ENCODE peak calls at places on chromosomes 16 and 17, in seven cellular contexts. U is RPMI8226; W is stimulated activated CD4-positive, alpha-beta T cell treated with anti-CD3 and anti-CD28 coated beads, Interleukin-12 subunit alpha, Interleukin-12 subunit beta, amount 100 ng/mL, for 48 hours; R is HuH-7; X is nephron progenitor cell; A is tibial nerve; L is germinal center. O is an unnamed sample.
A peak's percentile ranks its signal among the peaks of the same experiment; 100 is the strongest.

GRCh38 chr17:67629963-67630320 is 87.8 kb upstream of the NOL11 start:
- DNase-seq in U (peak; percentile 41), W (no peak), R (no peak), X (no peak), A (no peak), L (peak; percentile 27), O (peak; percentile 20)

GRCh38 chr17:75034236-75034908 is 12.4 kb downstream of the ATP5PD start:
- DNase-seq in U (peak; percentile 95), W (peak; percentile 89), R (peak; percentile 62), X (peak; percentile 92), A (peak; percentile 95), L (peak; percentile 65), O (peak; percentile 89)

GRCh38 chr16:89136931-89137330 is 34.6 kb upstream of the CDH15 start:
- DNase-seq in U (no peak), W (no peak), R (no peak), X (no peak), A (no peak), L (no peak), O (no peak)

GRCh38 chr16:10085078-10085798 is 97.0 kb downstream of the GRIN2A start:
- DNase-seq in U (no peak), W (no peak), R (no peak), X (no peak), A (no peak), L (no peak), O (no peak)

GRCh38 chr17:39092672-39093250 is 58.7 kb downstream of the PLXDC1 start:
- DNase-seq in U (no peak), W (no peak), R (no peak), X (no peak), A (no peak), L (no peak), O (no peak)

GRCh38 chr16:27322858-27323780 is 9.3 kb downstream of the IL4R start:
- DNase-seq in U (no peak), W (no peak), R (peak; percentile 49), X (no peak), A (no peak), L (no peak), O (no peak)

GRCh38 chr17:81510798-81511549 is 1.6 kb downstream of the ACTG1 start:
- DNase-seq in U (no peak), W (no peak), R (no peak), X (no peak), A (no peak), L (no peak), O (peak; percentile 10)

GRCh38 chr17:81427446-81428120 is 32.3 kb downstream of the BAHCC1 start:
- DNase-seq in U (no peak), W (no peak), R (no peak), X (no peak), A (no peak), L (no peak), O (no peak)

GRCh38 chr16:66120656-66121055 is 245.8 kb upstream of the CDH5 start:
- DNase-seq in U (no peak), W (no peak), R (no peak), X (no peak), A (no peak), L (no peak), O (no peak)

GRCh38 chr16:66408181-66409048 is 18.7 kb upstream of the BEAN1 start:
- DNase-seq in U (peak; percentile 70), W (no peak), R (no peak), X (no peak), A (no peak), L (no peak), O (peak; percentile 72)

GRCh38 chr16:15524966-15525365 is 90.6 kb downstream of the BMERB1 start:
- DNase-seq in U (no peak), W (no peak), R (no peak), X (no peak), A (no peak), L (no peak), O (no peak)

GRCh38 chr16:58515871-58516767 is 802 bp downstream of the SETD6 start:
- DNase-seq in U (peak; percentile 90), W (peak; percentile 28), R (peak; percentile 34), X (peak; percentile 33), A (no peak), L (peak; percentile 89), O (peak; percentile 84)

GRCh38 chr16:24516900-24517669 is 22.3 kb upstream of the RBBP6 start:
- DNase-seq in U (peak; percentile 88), W (peak; percentile 65), R (peak; percentile 70), X (peak; percentile 79), A (peak; percentile 91), L (peak; percentile 64), O (peak; percentile 82)

GRCh38 chr16:89507219-89507833 is 877 bp upstream of the SPG7 start:
- DNase-seq in U (no peak), W (no peak), R (no peak), X (no peak), A (no peak), L (no peak), O (no peak)

GRCh38 chr17:75704963-75705875 is 16.0 kb upstream of the ITGB4 start:
- DNase-seq in U (no peak), W (no peak), R (no peak), X (no peak), A (no peak), L (no peak), O (no peak)

GRCh38 chr16:84982434-84982833 is 28.9 kb downstream of the ZDHHC7 start:
- DNase-seq in U (no peak), W (no peak), R (no peak), X (no peak), A (no peak), L (no peak), O (no peak)

GRCh38 chr17:32536736-32537646 is 50.2 kb downstream of the CDK5R1 start:
- DNase-seq in U (peak; percentile 30), W (no peak), R (no peak), X (no peak), A (no peak), L (no peak), O (no peak)

GRCh38 chr16:5220705-5221104 is 123.1 kb upstream of the EEF2KMT start:
- DNase-seq in U (no peak), W (no peak), R (no peak), X (no peak), A (no peak), L (no peak), O (no peak)

GRCh38 chr17:76707985-76708807 is 2.6 kb downstream of the MXRA7 start:
- DNase-seq in U (no peak), W (no peak), R (peak; percentile 72), X (peak; percentile 67), A (no peak), L (no peak), O (no peak)

GRCh38 chr17:63434951-63435571 is 11.0 kb downstream of the CYB561 start:
- DNase-seq in U (no peak), W (no peak), R (no peak), X (no peak), A (no peak), L (no peak), O (no peak)

GRCh38 chr17:80123791-80124190 is 22.4 kb downstream of the GAA start:
- DNase-seq in U (no peak), W (no peak), R (no peak), X (no peak), A (no peak), L (no peak), O (no peak)

GRCh38 chr17:1928976-1929375 is 96.2 kb downstream of the RTN4RL1 start:
- DNase-seq in U (peak; percentile 4), W (no peak), R (no peak), X (no peak), A (no peak), L (no peak), O (no peak)

O was measured in MM.1S.